ENCODE peak calls at places on chromosome 21, in five cellular contexts. One of them, this sample, is unnamed.

GRCh38 chr21:21714396-21714795 is 716.2 kb downstream of the NCAM2 start:
- DNase-seq in iris pigment epithelial cell: peak; percentile 69
- DNase-seq in AG08395: peak; percentile 47
- DNase-seq in NB4: no peak
- DNase-seq in GDM1: no peak
- DNase-seq in this sample: no peak

GRCh38 chr21:38327984-38328383 is 71.2 kb downstream of the KCNJ15 start:
- DNase-seq in iris pigment epithelial cell: peak; percentile 48
- DNase-seq in AG08395: peak; percentile 64
- DNase-seq in NB4: no peak
- DNase-seq in GDM1: no peak
- DNase-seq in this sample: no peak

GRCh38 chr21:41923641-41924342 is 30.0 kb downstream of the C2CD2 start:
- DNase-seq in GDM1: peak; percentile 14
- DNase-seq in iris pigment epithelial cell: peak; percentile 78
- DNase-seq in NB4: no peak
- DNase-seq in AG08395: peak; percentile 10
- DNase-seq in this sample: peak; percentile 89

GRCh38 chr21:41345934-41346685 is 15.7 kb upstream of the MX2 start:
- DNase-seq in iris pigment epithelial cell: no peak
- DNase-seq in GDM1: no peak
- DNase-seq in NB4: no peak
- DNase-seq in AG08395: no peak
- DNase-seq in this sample: no peak

GRCh38 chr21:34775793-34776192 is 107.0 kb downstream of the CLIC6 start:
- DNase-seq in AG08395: no peak
- DNase-seq in iris pigment epithelial cell: peak; percentile 17
- DNase-seq in NB4: no peak
- DNase-seq in GDM1: no peak
- DNase-seq in this sample: no peak

GRCh38 chr21:45640001-45640887 is 3.3 kb upstream of the PCBP3 start:
- DNase-seq in iris pigment epithelial cell: no peak
- DNase-seq in NB4: no peak
- DNase-seq in GDM1: no peak
- DNase-seq in AG08395: no peak
- DNase-seq in this sample: no peak

GRCh38 chr21:21018841-21019240 is 20.6 kb downstream of the NCAM2 start:
- DNase-seq in iris pigment epithelial cell: no peak
- DNase-seq in NB4: no peak
- DNase-seq in GDM1: no peak
- DNase-seq in AG08395: no peak
- DNase-seq in this sample: no peak

GRCh38 chr21:46439906-46440305 is 18.8 kb upstream of the DIP2A start:
- DNase-seq in AG08395: no peak
- DNase-seq in NB4: no peak
- DNase-seq in iris pigment epithelial cell: no peak
- DNase-seq in GDM1: no peak
- DNase-seq in this sample: peak; percentile 55

GRCh38 chr21:45834821-45835293 is 146.7 kb upstream of the COL6A1 start:
- DNase-seq in iris pigment epithelial cell: no peak
- DNase-seq in GDM1: no peak
- DNase-seq in NB4: no peak
- DNase-seq in AG08395: no peak
- DNase-seq in this sample: no peak

GRCh38 chr21:28832013-28832714 is 160.5 kb downstream of the LTN1 start:
- DNase-seq in iris pigment epithelial cell: peak; percentile 51
- DNase-seq in NB4: peak; percentile 33
- DNase-seq in AG08395: peak; percentile 10
- DNase-seq in GDM1: peak; percentile 7
- DNase-seq in this sample: no peak

GRCh38 chr21:21631961-21632360 is 633.8 kb downstream of the NCAM2 start:
- DNase-seq in NB4: no peak
- DNase-seq in GDM1: no peak
- DNase-seq in iris pigment epithelial cell: peak; percentile 10
- DNase-seq in AG08395: no peak
- DNase-seq in this sample: peak; percentile 71